ENCODE peak calls at places on chromosomes 6 and 20, in five cellular contexts. One of them, this sample, is unnamed.

GRCh38 chr6:114955363-114955762 is 612.5 kb upstream of the HS3ST5 start:
- DNase-seq in AG04450: no peak
- DNase-seq in adrenal gland: no peak
- DNase-seq in psoas muscle: no peak
- DNase-seq in pancreas: no peak
- DNase-seq in this sample: no peak

GRCh38 chr6:96227135-96227534 is 211.4 kb downstream of the FUT9 start:
- DNase-seq in AG04450: no peak
- DNase-seq in psoas muscle: no peak
- DNase-seq in adrenal gland: no peak
- DNase-seq in pancreas: no peak
- DNase-seq in this sample: no peak

GRCh38 chr6:82492134-82492533 is 128.5 kb downstream of the TPBG start:
- DNase-seq in pancreas: no peak
- DNase-seq in adrenal gland: no peak
- DNase-seq in AG04450: no peak
- DNase-seq in psoas muscle: no peak
- DNase-seq in this sample: no peak

GRCh38 chr6:80179691-80180090 is 73.2 kb downstream of the BCKDHB start:
- DNase-seq in pancreas: no peak
- DNase-seq in adrenal gland: no peak
- DNase-seq in AG04450: no peak
- DNase-seq in psoas muscle: no peak
- DNase-seq in this sample: no peak

GRCh38 chr20:50982372-50982771 is 23.8 kb downstream of the MOCS3 start:
- DNase-seq in psoas muscle: no peak
- DNase-seq in adrenal gland: no peak
- DNase-seq in pancreas: no peak
- DNase-seq in AG04450: no peak
- DNase-seq in this sample: no peak

GRCh38 chr6:147579667-147580066 is 71.2 kb downstream of the SAMD5 start:
- DNase-seq in adrenal gland: no peak
- DNase-seq in pancreas: no peak
- DNase-seq in psoas muscle: no peak
- DNase-seq in AG04450: no peak
- DNase-seq in this sample: no peak

GRCh38 chr20:25293507-25293906 is 45.6 kb downstream of the PYGB start:
- DNase-seq in pancreas: no peak
- DNase-seq in AG04450: no peak
- DNase-seq in psoas muscle: no peak
- DNase-seq in adrenal gland: no peak
- DNase-seq in this sample: no peak

GRCh38 chr6:20669571-20670314 is 135.5 kb downstream of the CDKAL1 start:
- DNase-seq in psoas muscle: no peak
- DNase-seq in AG04450: no peak
- DNase-seq in adrenal gland: no peak
- DNase-seq in pancreas: no peak
- DNase-seq in this sample: no peak

GRCh38 chr6:137637161-137637560 is 143.0 kb upstream of the OLIG3 start:
- DNase-seq in adrenal gland: no peak
- DNase-seq in psoas muscle: no peak
- DNase-seq in pancreas: no peak
- DNase-seq in AG04450: peak; percentile 85
- DNase-seq in this sample: no peak

GRCh38 chr6:112251170-112251945 is 3.0 kb downstream of the LAMA4 start:
- DNase-seq in pancreas: no peak
- DNase-seq in AG04450: no peak
- DNase-seq in psoas muscle: peak; percentile 59
- DNase-seq in adrenal gland: no peak
- DNase-seq in this sample: no peak

GRCh38 chr6:154791561-154792317 is 58.5 kb downstream of the SCAF8 start:
- DNase-seq in psoas muscle: no peak
- DNase-seq in pancreas: no peak
- DNase-seq in AG04450: no peak
- DNase-seq in adrenal gland: no peak
- DNase-seq in this sample: no peak

GRCh38 chr20:56285496-56285895 is 37.0 kb downstream of the MC3R start:
- DNase-seq in pancreas: no peak
- DNase-seq in psoas muscle: no peak
- DNase-seq in AG04450: no peak
- DNase-seq in adrenal gland: no peak
- DNase-seq in this sample: no peak

GRCh38 chr6:93352604-93353003 is 66.8 kb downstream of the EPHA7 start:
- DNase-seq in AG04450: no peak
- DNase-seq in psoas muscle: no peak
- DNase-seq in adrenal gland: no peak
- DNase-seq in pancreas: no peak
- DNase-seq in this sample: no peak

GRCh38 chr20:10919549-10920140 is 245.8 kb upstream of the JAG1 start:
- DNase-seq in adrenal gland: no peak
- DNase-seq in AG04450: no peak
- DNase-seq in pancreas: no peak
- DNase-seq in psoas muscle: peak; percentile 21
- DNase-seq in this sample: no peak

GRCh38 chr20:37355252-37356180 is 9.6 kb downstream of the SRC start:
- DNase-seq in psoas muscle: no peak
- DNase-seq in pancreas: no peak
- DNase-seq in AG04450: no peak
- DNase-seq in adrenal gland: peak; percentile 14
- DNase-seq in this sample: no peak

GRCh38 chr6:70841115-70841514 is 115.7 kb downstream of the B3GAT2 start:
- DNase-seq in adrenal gland: no peak
- DNase-seq in pancreas: no peak
- DNase-seq in AG04450: no peak
- DNase-seq in psoas muscle: no peak
- DNase-seq in this sample: no peak

GRCh38 chr6:126529605-126530004 is 189.7 kb downstream of the CENPW start:
- DNase-seq in adrenal gland: no peak
- DNase-seq in psoas muscle: no peak
- DNase-seq in AG04450: no peak
- DNase-seq in pancreas: no peak
- DNase-seq in this sample: no peak

GRCh38 chr20:56750430-56750829 is 121.3 kb downstream of the TFAP2C start:
- DNase-seq in pancreas: no peak
- DNase-seq in AG04450: no peak
- DNase-seq in adrenal gland: no peak
- DNase-seq in psoas muscle: no peak
- DNase-seq in this sample: no peak

GRCh38 chr20:50635676-50636600 is 55.4 kb downstream of the RIPOR3 start:
- DNase-seq in AG04450: no peak
- DNase-seq in psoas muscle: peak; percentile 68
- DNase-seq in adrenal gland: peak; percentile 75
- DNase-seq in pancreas: peak; percentile 71
- DNase-seq in this sample: no peak

GRCh38 chr6:166449036-166449435 is 66.3 kb upstream of the MPC1 start:
- DNase-seq in AG04450: no peak
- DNase-seq in adrenal gland: no peak
- DNase-seq in pancreas: no peak
- DNase-seq in psoas muscle: no peak
- DNase-seq in this sample: no peak

GRCh38 chr20:19880256-19881079 is 122.4 kb downstream of the RIN2 start:
- DNase-seq in adrenal gland: peak; percentile 56
- DNase-seq in psoas muscle: no peak
- DNase-seq in pancreas: no peak
- DNase-seq in AG04450: peak; percentile 43
- DNase-seq in this sample: no peak

GRCh38 chr6:111972714-111973678 is 80.9 kb upstream of the CCN6 start:
- DNase-seq in AG04450: peak; percentile 85
- DNase-seq in pancreas: peak; percentile 23
- DNase-seq in adrenal gland: peak; percentile 31
- DNase-seq in psoas muscle: peak; percentile 39
- DNase-seq in this sample: no peak

GRCh38 chr20:62581806-62582205 is 60.5 kb upstream of the SLCO4A1 start:
- DNase-seq in psoas muscle: no peak
- DNase-seq in AG04450: no peak
- DNase-seq in adrenal gland: no peak
- DNase-seq in pancreas: no peak
- DNase-seq in this sample: no peak

GRCh38 chr20:58433759-58434158 is 44.7 kb downstream of the VAPB start:
- DNase-seq in pancreas: no peak
- DNase-seq in adrenal gland: peak; percentile 46
- DNase-seq in psoas muscle: no peak
- DNase-seq in AG04450: peak; percentile 72
- DNase-seq in this sample: no peak

GRCh38 chr20:61404311-61404710 is 152.2 kb downstream of the CDH4 start:
- DNase-seq in pancreas: no peak
- DNase-seq in adrenal gland: no peak
- DNase-seq in AG04450: no peak
- DNase-seq in psoas muscle: no peak
- DNase-seq in this sample: no peak

GRCh38 chr6:41538556-41539182 is 7.5 kb upstream of the FOXP4 start:
- DNase-seq in psoas muscle: no peak
- DNase-seq in pancreas: no peak
- DNase-seq in AG04450: no peak
- DNase-seq in adrenal gland: no peak
- DNase-seq in this sample: no peak

GRCh38 chr20:38863024-38863851 is 57.7 kb downstream of the PPP1R16B start:
- DNase-seq in pancreas: no peak
- DNase-seq in psoas muscle: no peak
- DNase-seq in AG04450: no peak
- DNase-seq in adrenal gland: no peak
- DNase-seq in this sample: no peak

GRCh38 chr20:58752565-58752964 is 60.0 kb downstream of the NPEPL1 start:
- DNase-seq in psoas muscle: no peak
- DNase-seq in pancreas: no peak
- DNase-seq in adrenal gland: no peak
- DNase-seq in AG04450: no peak
- DNase-seq in this sample: no peak

GRCh38 chr20:48761023-48761785 is 66.6 kb downstream of the PREX1 start:
- DNase-seq in AG04450: no peak
- DNase-seq in psoas muscle: no peak
- DNase-seq in pancreas: no peak
- DNase-seq in adrenal gland: no peak
- DNase-seq in this sample: no peak

GRCh38 chr6:26516481-26517427 is 16.7 kb downstream of the BTN1A1 start:
- DNase-seq in AG04450: no peak
- DNase-seq in pancreas: no peak
- DNase-seq in adrenal gland: no peak
- DNase-seq in psoas muscle: no peak
- DNase-seq in this sample: no peak

GRCh38 chr6:2877057-2877882 is 25.8 kb downstream of the SERPINB9 start:
- DNase-seq in adrenal gland: no peak
- DNase-seq in pancreas: no peak
- DNase-seq in AG04450: no peak
- DNase-seq in psoas muscle: no peak
- DNase-seq in this sample: no peak
- H3K27ac ChIP-seq in adrenal gland: peak overlapping the region; percentile 85
- H3K27ac ChIP-seq in pancreas: peak overlapping the region; percentile 88
- H3K27ac ChIP-seq in AG04450: peak overlapping the region; percentile 81
- H3K27ac ChIP-seq in psoas muscle: peak overlapping the region; percentile 64
- H3K27ac ChIP-seq in this sample: peak overlapping the region; percentile 90

GRCh38 chr6:140017470-140017869 is 643.0 kb upstream of the CITED2 start:
- DNase-seq in pancreas: no peak
- DNase-seq in psoas muscle: no peak
- DNase-seq in adrenal gland: no peak
- DNase-seq in AG04450: no peak
- DNase-seq in this sample: no peak

GRCh38 chr6:140012146-140012545 is 637.7 kb upstream of the CITED2 start:
- DNase-seq in adrenal gland: no peak
- DNase-seq in AG04450: no peak
- DNase-seq in psoas muscle: no peak
- DNase-seq in pancreas: no peak
- DNase-seq in this sample: no peak

GRCh38 chr6:140009286-140009685 is 634.8 kb upstream of the CITED2 start:
- DNase-seq in psoas muscle: no peak
- DNase-seq in adrenal gland: no peak
- DNase-seq in pancreas: no peak
- DNase-seq in AG04450: no peak
- DNase-seq in this sample: no peak

GRCh38 chr6:140007525-140007924 is 633.1 kb upstream of the CITED2 start:
- DNase-seq in adrenal gland: no peak
- DNase-seq in AG04450: no peak
- DNase-seq in psoas muscle: no peak
- DNase-seq in pancreas: no peak
- DNase-seq in this sample: no peak

DNA sequence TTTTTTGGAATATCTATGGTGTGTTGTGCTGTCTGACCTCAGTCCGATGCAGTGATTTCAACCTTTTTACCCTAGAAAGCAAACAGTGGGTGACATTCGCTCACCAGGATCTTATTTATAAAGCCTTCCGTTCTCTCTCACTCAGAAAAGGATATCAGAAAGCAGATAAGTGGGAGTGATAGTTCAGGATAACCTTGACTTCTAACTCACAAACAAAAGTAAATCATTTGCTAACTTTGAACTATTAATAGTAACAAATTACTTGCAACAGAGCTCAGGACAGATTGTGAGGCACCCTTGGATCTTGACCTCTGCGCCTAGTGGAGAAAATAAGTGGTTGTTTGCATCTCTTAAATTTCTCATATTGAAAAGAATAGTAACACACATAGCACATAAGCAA is 637.1 kb upstream of the CITED2 start:
- DNase-seq in adrenal gland: peak; percentile 51
- DNase-seq in psoas muscle: no peak
- DNase-seq in pancreas: no peak
- DNase-seq in AG04450: no peak
- DNase-seq in this sample: no peak
- H3K27ac ChIP-seq in adrenal gland: no peak overlapping the region
- H3K27ac ChIP-seq in psoas muscle: no peak overlapping the region
- H3K27ac ChIP-seq in pancreas: no peak overlapping the region
- H3K27ac ChIP-seq in AG04450: no peak overlapping the region
- H3K27ac ChIP-seq in this sample: no peak overlapping the region

GRCh38 chr6:29976253-29976587 is 33.9 kb downstream of the HLA-A start:
- DNase-seq in pancreas: no peak
- DNase-seq in adrenal gland: no peak
- DNase-seq in AG04450: no peak
- DNase-seq in psoas muscle: no peak
- DNase-seq in this sample: no peak
- H3K27ac ChIP-seq in pancreas: peak overlapping the region; percentile 93
- H3K27ac ChIP-seq in adrenal gland: peak overlapping the region; percentile 94
- H3K27ac ChIP-seq in AG04450: no peak overlapping the region
- H3K27ac ChIP-seq in psoas muscle: peak overlapping the region; percentile 92
- H3K27ac ChIP-seq in this sample: peak overlapping the region; percentile 43

GRCh38 chr6:52346503-52346902 is 15.4 kb upstream of the PAQR8 start:
- DNase-seq in psoas muscle: no peak
- DNase-seq in pancreas: no peak
- DNase-seq in AG04450: no peak
- DNase-seq in adrenal gland: no peak
- DNase-seq in this sample: no peak

GRCh38 chr6:52352239-52353008 is 9.5 kb upstream of the PAQR8 start:
- DNase-seq in adrenal gland: no peak
- DNase-seq in pancreas: peak; percentile 29
- DNase-seq in AG04450: peak; percentile 92
- DNase-seq in psoas muscle: no peak
- DNase-seq in this sample: no peak

GRCh38 chr6:52356017-52356416 is 5.9 kb upstream of the PAQR8 start:
- DNase-seq in adrenal gland: no peak
- DNase-seq in AG04450: no peak
- DNase-seq in pancreas: no peak
- DNase-seq in psoas muscle: no peak
- DNase-seq in this sample: no peak

DNA sequence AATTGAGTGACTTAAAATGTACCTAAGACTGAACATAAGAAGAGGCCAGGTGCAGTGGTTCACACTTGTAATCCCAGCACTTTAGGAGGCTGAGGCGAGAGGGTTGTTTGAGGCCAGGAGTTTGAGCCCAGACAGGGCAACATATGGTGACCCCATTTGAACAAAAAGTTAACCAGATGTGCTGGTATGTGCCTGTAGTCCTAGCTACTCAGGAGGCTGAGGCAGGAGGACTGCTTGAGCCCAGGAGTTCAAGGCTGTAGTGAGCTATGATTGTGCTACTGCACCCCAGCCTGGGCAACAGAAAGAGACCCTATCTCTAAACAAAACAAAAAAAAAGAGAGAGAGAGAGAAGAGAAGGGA is 10.1 kb upstream of the PAQR8 start:
- DNase-seq in pancreas: no peak
- DNase-seq in psoas muscle: no peak
- DNase-seq in AG04450: no peak
- DNase-seq in adrenal gland: no peak
- DNase-seq in this sample: no peak
- H3K27ac ChIP-seq in pancreas: peak overlapping the region; percentile 60
- H3K27ac ChIP-seq in psoas muscle: no peak overlapping the region
- H3K27ac ChIP-seq in AG04450: peak overlapping the region; percentile 95
- H3K27ac ChIP-seq in adrenal gland: no peak overlapping the region
- H3K27ac ChIP-seq in this sample: no peak overlapping the region

This sample was measured in dorsolateral prefrontal cortex.